ENCODE peak calls at places on chromosomes 6 and 20, in four cellular contexts. Q is anterior cingulate cortex, M is T-helper 9 cell, B is fibroblast of the conjunctiva. J is an unnamed sample.

GRCh38 chr20:38192323-38192885 is 27.3 kb upstream of the TGM2 start:
- DNase-seq in M (no peak), B (no peak), Q (no peak), J (no peak)

GRCh38 chr20:46512943-46513844 is at the start of gene ZNF334:
- DNase-seq in M (no peak), B (no peak), Q (peak; percentile 56), J (peak; percentile 13)

GRCh38 chr6:157464653-157465535 is 83.9 kb downstream of the ZDHHC14 start:
- DNase-seq in M (no peak), B (no peak), Q (no peak), J (no peak)

GRCh38 chr6:156461647-156462046 is 315.5 kb upstream of the ARID1B start:
- DNase-seq in B (no peak), Q (no peak), M (no peak), J (no peak)

GRCh38 chr6:169803816-169804340 is 52.5 kb downstream of the ERMARD start:
- DNase-seq in B (no peak), Q (no peak), M (no peak), J (no peak)

GRCh38 chr6:33418690-33419291 is 884 bp upstream of the CUTA start:
- DNase-seq in Q (no peak), M (peak; percentile 57), B (no peak), J (no peak)

GRCh38 chr6:113710110-113710509 is 147.0 kb upstream of the MARCKS start:
- DNase-seq in Q (no peak), M (no peak), B (no peak), J (no peak)

GRCh38 chr6:68559716-68560115 is 75.4 kb upstream of the ADGRB3 start:
- DNase-seq in B (peak; percentile 2), M (no peak), Q (peak; percentile 5), J (no peak)

GRCh38 chr6:37972994-37973757 is 153.6 kb downstream of the ZFAND3 start:
- DNase-seq in B (peak; percentile 30), Q (no peak), M (no peak), J (no peak)

GRCh38 chr20:13995086-13995665 is at the start of gene MACROD2:
- DNase-seq in Q (peak; percentile 89), M (no peak), B (peak; percentile 82), J (peak; percentile 83)

GRCh38 chr6:167712332-167713087 is 114.2 kb upstream of the AFDN start:
- DNase-seq in M (no peak), Q (no peak), B (no peak), J (no peak)

GRCh38 chr20:13858496-13859270 is 73.9 kb downstream of the NDUFAF5 start:
- DNase-seq in B (no peak), Q (no peak), M (no peak), J (no peak)

GRCh38 chr20:36408219-36408618 is 102.1 kb downstream of the DLGAP4 start:
- DNase-seq in Q (no peak), B (no peak), M (no peak), J (no peak)

GRCh38 chr20:52754366-52754765 is 217.8 kb upstream of the TSHZ2 start:
- DNase-seq in Q (no peak), M (no peak), B (no peak), J (peak; percentile 11)

GRCh38 chr6:15017251-15017650 is 228.6 kb upstream of the JARID2 start:
- DNase-seq in M (no peak), Q (no peak), B (no peak), J (no peak)

GRCh38 chr6:122184260-122184934 is 215.1 kb upstream of the HSF2 start:
- DNase-seq in M (no peak), B (peak; percentile 27), Q (no peak), J (peak; percentile 21)

GRCh38 chr6:150940951-150941350 is 75.4 kb downstream of the MTHFD1L start:
- DNase-seq in Q (no peak), M (no peak), B (peak; percentile 78), J (no peak)

GRCh38 chr6:33698494-33698893 is 13.0 kb downstream of the UQCC2 start:
- DNase-seq in B (no peak), M (no peak), Q (no peak), J (no peak)

GRCh38 chr20:5234158-5234557 is 82.6 kb downstream of the PROKR2 start:
- DNase-seq in B (no peak), M (no peak), Q (no peak), J (no peak)

GRCh38 chr6:29667158-29667557 is 10.3 kb downstream of the MOG start:
- DNase-seq in Q (no peak), B (no peak), M (no peak), J (no peak)

GRCh38 chr20:37977786-37978185 is 55.5 kb downstream of the TTI1 start:
- DNase-seq in B (no peak), M (no peak), Q (no peak), J (no peak)

GRCh38 chr6:37283786-37284185 is 25.8 kb upstream of the TMEM217 start:
- DNase-seq in M (no peak), Q (peak; percentile 54), B (peak; percentile 28), J (peak; percentile 16)

GRCh38 chr6:153058291-153058690 is 55.8 kb upstream of the MTRF1L start:
- DNase-seq in M (no peak), B (no peak), Q (no peak), J (no peak)

GRCh38 chr6:160069050-160069454 is 52.6 kb upstream of the SLC22A1 start:
- DNase-seq in M (no peak), B (no peak), Q (no peak), J (no peak)

GRCh38 chr6:134307074-134307473 is 10.8 kb downstream of the SGK1 start:
- DNase-seq in Q (no peak), B (no peak), M (no peak), J (no peak)

GRCh38 chr6:82040405-82041221 is 206.9 kb downstream of the IBTK start:
- DNase-seq in M (no peak), Q (peak; percentile 19), B (peak; percentile 40), J (peak; percentile 61)

GRCh38 chr6:6516643-6517042 is 71.9 kb upstream of the LY86 start:
- DNase-seq in B (no peak), Q (peak; percentile 12), M (no peak), J (no peak)

GRCh38 chr6:169725270-169726048 is 1.2 kb upstream of the PHF10 start:
- DNase-seq in M (no peak), Q (peak; percentile 26), B (peak; percentile 27), J (no peak)

GRCh38 chr6:56073761-56074160 is 173.6 kb downstream of the COL21A1 start:
- DNase-seq in M (no peak), B (no peak), Q (no peak), J (no peak)